ENCODE peak calls at places on chromosomes 6 and 20, in six cellular contexts. O is left ventricle myocardium inferior; V is A549; Q is endothelial cell; A is activated CD8-positive, alpha-beta T cell treated with anti-CD3 and anti-CD28 coated beads for 36 hours; G is left lung. U is an unnamed sample.
A peak's percentile ranks its signal among the peaks of the same experiment; 100 is the strongest.

GRCh38 chr6:132877003-132877402 is 62.6 kb downstream of the RPS12 start:
- DNase-seq in O (no peak), V (no peak), Q (no peak), A (no peak), G (no peak), U (no peak)

GRCh38 chr20:41299899-41300298 is 17.6 kb downstream of the ZHX3 start:
- DNase-seq in O (no peak), V (no peak), Q (no peak), A (no peak), G (no peak), U (no peak)

GRCh38 chr6:132132420-132132819 is 181.2 kb upstream of the CCN2 start:
- DNase-seq in O (no peak), V (no peak), Q (no peak), A (no peak), G (no peak), U (no peak)

GRCh38 chr20:46573788-46574581 is 23.5 kb upstream of the OCSTAMP start:
- DNase-seq in O (no peak), V (no peak), Q (no peak), A (no peak), G (no peak), U (no peak)

GRCh38 chr6:8170245-8170644 is 67.9 kb upstream of the EEF1E1 start:
- DNase-seq in O (no peak), V (no peak), Q (no peak), A (no peak), G (no peak), U (no peak)

GRCh38 chr6:158459726-158460125 is 100.2 kb upstream of the TMEM181 start:
- DNase-seq in O (no peak), V (no peak), Q (no peak), A (no peak), G (no peak), U (no peak)

GRCh38 chr6:134950482-134950881 is 581 bp upstream of the ALDH8A1 start:
- DNase-seq in O (no peak), V (no peak), Q (no peak), A (no peak), G (no peak), U (no peak)

GRCh38 chr20:11324990-11325389 is 592.7 kb upstream of the BTBD3 start:
- DNase-seq in O (no peak), V (no peak), Q (no peak), A (no peak), G (no peak), U (no peak)

GRCh38 chr6:52909131-52909530 is 367 bp downstream of the GSTA3 start:
- DNase-seq in O (no peak), V (no peak), Q (no peak), A (no peak), G (no peak), U (no peak)

GRCh38 chr6:52909531-52909930 is at the start of gene GSTA3:
- DNase-seq in O (no peak), V (no peak), Q (no peak), A (no peak), G (no peak), U (no peak)

GRCh38 chr6:52910091-52910490 is 593 bp upstream of the GSTA3 start:
- DNase-seq in O (no peak), V (no peak), Q (no peak), A (no peak), G (no peak), U (no peak)

GRCh38 chr6:52900536-52900935 is 9.0 kb downstream of the GSTA3 start:
- DNase-seq in O (no peak), V (no peak), Q (no peak), A (no peak), G (no peak), U (no peak)

GRCh38 chr6:52904562-52905279 is 4.8 kb downstream of the GSTA3 start:
- DNase-seq in O (no peak), V (no peak), Q (no peak), A (peak; percentile 8), G (no peak), U (no peak)
- TF ChIP-seq CTCF in O (no peak), V (peak; percentile 18), Q (no peak), A (peak; percentile 24), G (no peak), U (peak; percentile 62)

DNA sequence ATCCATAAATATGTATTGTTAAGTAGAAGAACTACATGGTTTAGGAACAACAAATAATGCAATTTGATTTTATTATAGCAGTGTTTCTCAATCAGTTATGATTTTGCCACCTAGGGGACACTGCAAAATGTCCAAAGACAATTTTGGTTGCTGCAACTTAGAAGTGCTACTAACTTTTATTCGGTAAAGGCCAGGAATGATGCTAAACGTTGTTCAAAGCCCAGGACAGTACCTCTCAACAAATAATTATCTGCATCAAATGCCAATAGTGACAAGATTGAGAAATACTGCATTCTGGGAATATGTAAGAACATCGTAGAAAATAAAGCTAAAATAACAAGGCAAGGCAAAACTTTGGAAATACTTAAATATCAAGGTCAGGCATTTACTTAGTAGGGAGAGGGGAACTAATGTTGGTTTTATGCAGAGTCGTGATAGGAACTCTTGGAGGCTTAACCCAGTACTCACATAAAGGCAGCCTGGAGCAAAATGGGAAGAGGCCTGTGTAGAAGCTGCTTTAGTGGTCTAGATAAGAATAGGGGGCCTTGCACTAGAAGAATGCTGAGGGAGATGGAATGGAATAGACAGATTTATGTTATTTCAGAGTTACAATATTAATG is 687.1 kb upstream of the CITED2 start:
- DNase-seq in O (no peak), V (no peak), Q (no peak), A (no peak), G (no peak), U (no peak)
- TF ChIP-seq CTCF in O (no peak), V (no peak), Q (no peak), A (no peak), G (no peak), U (no peak)

DNA sequence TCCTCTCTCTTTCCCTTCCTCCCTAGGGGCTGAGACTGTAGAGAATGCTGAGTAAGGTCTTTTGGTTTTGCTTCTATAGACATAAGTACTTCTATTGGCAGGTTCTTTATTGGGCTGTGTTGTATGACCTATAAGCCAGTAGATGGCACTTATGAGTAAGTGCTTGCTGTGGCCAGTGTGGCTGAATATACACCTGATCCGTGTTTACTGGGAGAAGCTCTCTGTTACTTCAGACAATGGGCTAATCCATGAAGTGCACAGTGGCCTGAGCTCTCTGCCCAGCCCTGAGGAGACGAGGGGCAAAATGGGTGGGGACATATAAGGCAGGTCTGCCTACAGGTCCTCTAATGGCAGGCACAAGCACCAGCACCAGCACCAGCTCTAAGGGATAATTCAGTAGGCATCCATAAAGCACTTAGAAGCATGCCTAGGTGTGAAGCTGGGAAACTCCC is 610.3 kb downstream of the RNF144B start:
- DNase-seq in O (no peak), V (peak; percentile 5), Q (no peak), A (no peak), G (no peak), U (peak; percentile 15)
- TF ChIP-seq CTCF in O (peak; percentile 61), V (peak; percentile 38), Q (peak; percentile 44), A (no peak), G (peak; percentile 41), U (peak; percentile 76)

GRCh38 chr6:118648866-118649554 is 2.4 kb downstream of the CEP85L start:
- DNase-seq in O (no peak), V (no peak), Q (no peak), A (no peak), G (no peak), U (no peak)

GRCh38 chr6:118649918-118650499 is 1.4 kb downstream of the CEP85L start:
- DNase-seq in O (no peak), V (no peak), Q (no peak), A (no peak), G (no peak), U (no peak)

GRCh38 chr6:118650500-118651281 is 700 bp downstream of the CEP85L start:
- DNase-seq in O (peak; percentile 53), V (peak; percentile 11), Q (peak; percentile 41), A (peak; percentile 60), G (peak; percentile 63), U (no peak)

GRCh38 chr6:118652051-118652699 is 784 bp upstream of the CEP85L start:
- DNase-seq in O (no peak), V (no peak), Q (peak; percentile 6), A (no peak), G (no peak), U (no peak)

GRCh38 chr6:118651282-118652050 is at the start of gene CEP85L:
- DNase-seq in O (peak; percentile 93), V (peak; percentile 65), Q (peak; percentile 92), A (peak; percentile 92), G (peak; percentile 93), U (peak; percentile 38)
- TF ChIP-seq CTCF in O (no peak), V (no peak), Q (no peak), A (no peak), G (no peak), U (no peak)

GRCh38 chr6:28981391-28981832 is 23.7 kb downstream of the ZNF311 start:
- DNase-seq in O (peak; percentile 56), V (no peak), Q (peak; percentile 74), A (peak; percentile 84), G (peak; percentile 53), U (no peak)
- TF ChIP-seq CTCF in O (no peak), V (no peak), Q (no peak), A (no peak), G (no peak), U (peak; percentile 20)

GRCh38 chr20:43681468-43681942 is 14.6 kb downstream of the MYBL2 start:
- DNase-seq in O (peak; percentile 23), V (no peak), Q (no peak), A (no peak), G (no peak), U (no peak)
- TF ChIP-seq CTCF in O (peak; percentile 37), V (no peak), Q (no peak), A (no peak), G (no peak), U (no peak)